ENCODE peak calls at places on chromosomes 5 and 9, in nine cellular contexts. V, B, D, L, X, C, P, Z and A are unnamed samples.

GRCh38 chr9:4600363-4600762 is 61.7 kb upstream of the PLPP6 start:
- DNase-seq in V (no peak), B (no peak), D (no peak), L (no peak), X (no peak), C (no peak), P (no peak), Z (no peak), A (no peak)

GRCh38 chr5:54547711-54548250 is 30.2 kb downstream of the SNX18 start:
- DNase-seq in V (peak), B (peak), D (peak), L (peak), X (peak), C (peak), P (peak), Z (no peak), A (no peak)

GRCh38 chr9:111975709-111976108 is 79.1 kb downstream of the UGCG start:
- DNase-seq in V (no peak), B (peak), D (peak), L (no peak), X (peak), C (peak), P (no peak), Z (no peak), A (no peak)

GRCh38 chr5:84693256-84693655 is 308.6 kb upstream of the EDIL3 start:
- DNase-seq in V (no peak), B (no peak), D (no peak), L (no peak), X (no peak), C (no peak), P (no peak), Z (no peak), A (no peak)

GRCh38 chr9:8616419-8616818 is 816.8 kb upstream of the DMAC1 start:
- DNase-seq in V (no peak), B (no peak), D (no peak), L (no peak), X (no peak), C (no peak), P (no peak), Z (no peak), A (no peak)

GRCh38 chr9:758147-758546 is 83.3 kb upstream of the DMRT1 start:
- DNase-seq in V (no peak), B (no peak), D (no peak), L (no peak), X (no peak), C (no peak), P (no peak), Z (no peak), A (no peak)

GRCh38 chr5:99773290-99773689 is 761.9 kb upstream of the FAM174A start:
- DNase-seq in V (no peak), B (no peak), D (no peak), L (no peak), X (no peak), C (no peak), P (no peak), Z (no peak), A (no peak)

GRCh38 chr9:4061717-4062116 is 238.2 kb downstream of the GLIS3 start:
- DNase-seq in V (no peak), B (no peak), D (no peak), L (no peak), X (no peak), C (no peak), P (no peak), Z (no peak), A (no peak)

GRCh38 chr5:54658014-54658413 is 140.5 kb downstream of the SNX18 start:
- DNase-seq in V (peak), B (peak), D (no peak), L (no peak), X (no peak), C (no peak), P (no peak), Z (no peak), A (peak)

GRCh38 chr5:97923997-97924396 is 741.0 kb upstream of the RIOK2 start:
- DNase-seq in V (no peak), B (no peak), D (no peak), L (no peak), X (no peak), C (no peak), P (no peak), Z (no peak), A (no peak)

GRCh38 chr9:91151014-91151740 is 210.5 kb downstream of the AUH start:
- DNase-seq in V (peak), B (no peak), D (no peak), L (peak), X (no peak), C (no peak), P (no peak), Z (no peak), A (peak)

GRCh38 chr9:116721411-116721810 is 34.3 kb downstream of the TRIM32 start:
- DNase-seq in V (no peak), B (no peak), D (no peak), L (no peak), X (no peak), C (no peak), P (no peak), Z (no peak), A (no peak)

GRCh38 chr9:37960631-37961030 is 56.7 kb upstream of the SLC25A51 start:
- DNase-seq in V (no peak), B (no peak), D (no peak), L (no peak), X (no peak), C (no peak), P (no peak), Z (no peak), A (no peak)

GRCh38 chr9:113152699-113153098 is 1.9 kb downstream of the SLC31A2 start:
- DNase-seq in V (no peak), B (no peak), D (no peak), L (no peak), X (no peak), C (no peak), P (no peak), Z (no peak), A (no peak)

GRCh38 chr9:19386469-19387044 is 6.5 kb upstream of the RPS6 start:
- DNase-seq in V (no peak), B (no peak), D (no peak), L (no peak), X (no peak), C (no peak), P (no peak), Z (no peak), A (no peak)

DNA sequence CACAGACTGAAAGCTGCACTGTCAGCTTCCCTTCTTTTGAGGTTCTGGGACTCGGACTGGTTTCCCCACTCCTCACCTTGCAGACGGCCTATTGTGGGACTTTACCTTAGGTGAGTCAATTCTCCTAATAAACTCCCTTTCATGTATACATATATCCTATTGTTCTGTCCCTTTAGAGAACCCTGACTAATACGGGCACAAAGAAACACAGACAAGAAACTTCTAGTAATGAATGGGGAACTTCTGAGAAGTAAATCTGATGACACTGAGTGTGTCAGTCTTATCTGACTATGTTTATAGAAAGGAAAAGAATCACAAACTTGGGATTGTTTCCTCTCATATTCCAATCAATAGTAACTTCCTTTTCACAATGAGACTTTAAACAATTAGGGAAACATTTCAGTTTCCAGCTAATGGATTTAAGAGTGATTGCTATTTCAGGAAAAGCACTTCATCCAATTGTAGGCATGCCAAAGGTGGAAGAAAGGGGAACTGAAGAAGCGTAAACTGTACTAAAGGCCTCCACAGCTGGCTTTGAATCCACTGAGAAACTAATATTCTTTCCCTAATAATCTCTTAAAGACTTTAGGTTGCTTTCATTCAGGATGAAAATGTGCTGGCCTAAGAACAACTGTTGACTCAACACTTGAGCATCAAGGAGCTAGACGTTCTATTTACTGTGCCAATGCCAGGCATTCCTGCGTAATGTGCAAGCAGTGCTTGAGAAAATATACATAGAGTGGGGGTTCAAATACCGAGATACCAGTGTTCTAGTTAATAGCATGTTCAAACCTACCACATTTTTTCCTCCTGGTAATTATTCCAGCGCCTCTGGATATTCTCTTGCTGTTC is 127.8 kb upstream of the PTGER4 start:
- DNase-seq in V (peak), B (peak), D (no peak), L (no peak), X (no peak), C (no peak), P (no peak), Z (no peak), A (peak)
- TF ChIP-seq POLR2A in V (no peak), B (no peak), D (no peak), L (no peak), X (no peak), C (no peak), P (no peak), Z (no peak), A (no peak)

GRCh38 chr5:179815491-179816249 is 5.0 kb upstream of the SQSTM1 start:
- DNase-seq in V (no peak), B (no peak), D (no peak), L (no peak), X (no peak), C (no peak), P (no peak), Z (no peak), A (no peak)

GRCh38 chr5:179814090-179814489 is 6.6 kb upstream of the SQSTM1 start:
- DNase-seq in V (no peak), B (no peak), D (no peak), L (no peak), X (no peak), C (no peak), P (no peak), Z (no peak), A (no peak)

GRCh38 chr5:179817071-179817840 is 3.4 kb upstream of the SQSTM1 start:
- DNase-seq in V (no peak), B (no peak), D (no peak), L (no peak), X (peak), C (no peak), P (no peak), Z (peak), A (no peak)

GRCh38 chr5:179818746-179819295 is 1.9 kb upstream of the SQSTM1 start:
- DNase-seq in V (peak), B (peak), D (peak), L (peak), X (peak), C (peak), P (peak), Z (peak), A (peak)

GRCh38 chr5:179816401-179817070 is 4.2 kb upstream of the SQSTM1 start:
- DNase-seq in V (no peak), B (no peak), D (no peak), L (no peak), X (peak), C (no peak), P (no peak), Z (peak), A (no peak)
- TF ChIP-seq POLR2A in V (no peak), B (no peak), D (no peak), L (no peak), X (no peak), C (no peak), P (no peak), Z (no peak), A (no peak)

GRCh38 chr5:2213121-2213730 is 330.5 kb upstream of the IRX4 start:
- DNase-seq in V (no peak), B (no peak), D (no peak), L (no peak), X (no peak), C (no peak), P (no peak), Z (no peak), A (no peak)
- TF ChIP-seq POLR2A in V (no peak), B (no peak), D (no peak), L (no peak), X (no peak), C (no peak), P (no peak), Z (no peak), A (no peak)

GRCh38 chr5:138464018-138464387 is 1.3 kb upstream of the EGR1 start:
- DNase-seq in V (peak), B (peak), D (peak), L (peak), X (peak), C (peak), P (peak), Z (peak), A (peak)
- TF ChIP-seq POLR2A in V (no peak), B (peak), D (peak), L (peak), X (no peak), C (peak), P (peak), Z (peak), A (peak)

DNA sequence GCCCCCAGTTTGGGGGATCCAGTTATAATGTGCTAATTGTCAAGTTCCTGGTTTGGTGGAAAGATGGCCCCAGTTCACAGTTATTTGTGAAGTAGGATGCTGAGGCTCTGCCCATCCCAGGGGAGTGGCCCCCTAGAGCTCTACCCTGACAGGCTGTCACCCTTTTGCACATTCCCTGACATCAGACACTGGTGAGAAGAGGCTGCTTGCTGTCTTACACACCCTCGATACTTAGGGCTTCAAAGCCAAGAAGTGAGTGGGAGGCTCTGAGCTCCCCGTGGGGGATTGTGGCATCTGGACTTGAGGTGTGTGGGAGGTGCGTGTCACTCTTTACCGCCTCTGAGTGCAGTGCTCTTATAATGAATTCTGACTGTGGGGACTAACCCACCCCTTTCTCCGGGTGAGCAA is 168.5 kb downstream of the DOCK2 start:
- DNase-seq in V (peak), B (no peak), D (no peak), L (no peak), X (no peak), C (no peak), P (no peak), Z (no peak), A (no peak)
- TF ChIP-seq POLR2A in V (no peak), B (no peak), D (no peak), L (no peak), X (no peak), C (no peak), P (no peak), Z (no peak), A (no peak)

GRCh38 chr9:87859137-87859536 is 23.5 kb upstream of the SPATA31E1 start:
- DNase-seq in V (no peak), B (no peak), D (no peak), L (no peak), X (no peak), C (no peak), P (no peak), Z (no peak), A (no peak)
- TF ChIP-seq POLR2A in V (no peak), B (no peak), D (no peak), L (no peak), X (no peak), C (no peak), P (no peak), Z (no peak), A (no peak)

DNA sequence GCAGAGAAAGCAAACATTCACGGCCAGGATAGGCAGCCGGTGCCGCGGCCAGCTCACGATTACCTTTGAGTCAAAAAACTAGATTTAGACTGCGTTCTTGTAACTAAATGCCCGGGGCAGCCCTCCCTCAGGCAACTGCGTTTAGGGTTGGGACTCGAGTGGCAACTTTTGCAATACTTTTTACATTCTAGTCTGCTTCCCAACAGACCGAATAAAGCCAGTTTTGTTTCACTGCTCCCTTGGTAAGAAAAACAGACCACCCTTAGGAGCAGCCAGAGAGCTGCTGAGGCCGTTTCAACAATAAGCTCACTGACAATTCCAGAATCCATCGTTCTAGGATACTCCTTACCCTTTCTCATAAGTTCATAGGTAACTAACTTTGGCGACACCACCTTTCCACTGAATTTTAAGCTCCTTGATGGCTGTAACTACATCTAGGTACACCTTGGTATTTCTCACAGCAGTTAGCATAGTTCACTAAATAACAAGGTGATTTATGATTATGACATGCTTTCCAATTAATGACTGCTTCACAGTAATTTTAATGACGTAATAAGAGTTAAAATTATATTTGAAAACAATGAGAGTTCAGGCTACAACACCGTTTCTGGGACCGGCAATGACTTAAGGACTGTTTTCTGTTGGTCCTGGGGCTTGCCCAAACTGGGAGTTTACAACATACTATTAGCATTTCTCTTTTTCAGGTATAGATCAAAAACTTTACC is 888 bp upstream of the RAPGEF6 start:
- DNase-seq in V (no peak), B (peak), D (no peak), L (peak), X (no peak), C (no peak), P (no peak), Z (no peak), A (no peak)
- TF ChIP-seq POLR2A in V (no peak), B (no peak), D (no peak), L (no peak), X (no peak), C (no peak), P (no peak), Z (no peak), A (no peak)

DNA sequence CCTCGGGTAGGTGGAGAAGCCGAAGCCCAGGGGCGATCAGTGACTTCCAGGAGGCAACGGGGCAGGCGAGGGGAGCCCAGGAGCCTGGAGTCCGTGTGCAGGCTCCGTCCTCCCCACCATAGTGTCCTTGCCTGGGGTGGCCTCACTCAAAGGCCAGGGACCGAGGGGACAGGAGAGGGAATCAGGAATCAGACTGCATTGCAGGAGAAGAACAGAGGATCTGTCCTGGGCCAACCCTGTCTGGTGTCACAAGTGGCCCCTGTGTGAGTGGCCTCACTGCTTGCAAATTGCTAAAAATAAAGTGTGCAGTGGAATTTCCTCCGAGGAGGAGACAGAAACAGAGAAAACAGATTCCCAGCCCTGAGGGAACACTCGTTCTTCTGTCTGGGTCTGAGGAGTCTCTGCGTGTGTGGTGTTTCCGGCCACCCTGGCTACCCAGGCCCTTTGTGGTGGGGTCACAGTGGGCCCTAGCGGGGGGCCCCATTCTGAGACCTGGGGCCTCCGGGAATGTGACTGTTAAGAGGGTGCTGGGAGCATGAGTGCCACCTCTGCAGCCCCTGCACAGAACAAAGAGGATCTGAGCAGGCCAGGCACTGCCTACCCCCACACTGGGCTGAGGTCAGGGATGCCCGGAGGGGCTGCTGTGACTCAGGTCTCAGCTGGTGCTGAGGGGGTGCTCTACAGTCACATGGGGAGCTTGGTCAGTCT is 7.5 kb downstream of the TRAF1 start:
- DNase-seq in V (no peak), B (no peak), D (no peak), L (no peak), X (no peak), C (no peak), P (no peak), Z (no peak), A (no peak)
- TF ChIP-seq POLR2A in V (no peak), B (no peak), D (no peak), L (peak), X (no peak), C (no peak), P (no peak), Z (no peak), A (no peak)

DNA sequence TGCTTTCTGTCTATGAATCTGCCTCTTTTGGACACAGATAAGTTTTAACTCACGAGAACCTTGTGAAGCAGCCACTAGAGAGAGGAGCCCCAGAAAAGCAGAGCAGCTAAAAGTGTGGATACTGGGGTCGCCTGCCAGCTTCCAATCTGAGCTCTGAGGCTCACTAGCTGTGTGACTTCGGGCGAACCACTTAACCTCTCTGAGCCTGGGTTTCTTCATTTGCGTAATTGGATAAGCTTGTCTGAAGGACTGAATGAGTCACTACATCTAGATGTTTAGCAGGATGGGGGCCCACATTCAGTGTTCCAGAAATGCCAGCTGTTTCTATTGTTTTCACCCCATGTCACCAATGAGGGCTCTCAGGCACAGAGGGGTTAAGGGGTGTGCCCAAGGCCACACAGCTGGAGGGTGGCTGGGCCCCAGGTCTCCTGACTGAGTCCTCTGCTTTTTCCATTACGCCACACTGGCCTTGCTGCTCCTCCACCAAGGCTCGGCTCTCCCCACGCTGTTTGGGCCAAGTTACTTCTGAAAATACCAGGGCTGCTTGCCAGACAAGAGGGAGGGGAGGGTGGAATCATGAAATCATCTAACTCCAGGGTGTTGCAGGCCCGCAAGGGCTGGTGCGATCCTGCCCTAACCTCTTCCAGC is 36.2 kb downstream of the SH3PXD2B start:
- DNase-seq in V (peak), B (peak), D (peak), L (peak), X (peak), C (peak), P (peak), Z (peak), A (peak)
- TF ChIP-seq POLR2A in V (no peak), B (no peak), D (no peak), L (peak), X (no peak), C (no peak), P (no peak), Z (no peak), A (no peak)